ENCODE peak calls at places on chromosomes 3 and 15, in five cellular contexts. L is CD8-positive, alpha-beta memory T cell; G is ascending aorta; H is effector memory CD4-positive, alpha-beta T cell; Y is testis. E is an unnamed sample.

GRCh38 chr3:138441742-138442141 is 7.3 kb downstream of the ESYT3 start:
- DNase-seq in L (no peak), G (no peak), H (no peak), Y (no peak), E (peak; percentile 72)

GRCh38 chr15:98920091-98920880 is 87.3 kb downstream of the PGPEP1L start:
- DNase-seq in L (no peak), G (no peak), H (no peak), Y (no peak), E (no peak)

GRCh38 chr15:83207622-83208356 is at the start of gene HDGFL3:
- DNase-seq in L (no peak), G (no peak), H (no peak), Y (peak; percentile 79), E (peak; percentile 74)

GRCh38 chr3:44682182-44682896 is 30.1 kb upstream of the ZNF502 start:
- DNase-seq in L (no peak), G (no peak), H (no peak), Y (no peak), E (no peak)

GRCh38 chr3:44954962-44955361 is 21.0 kb downstream of the ZDHHC3 start:
- DNase-seq in L (no peak), G (no peak), H (no peak), Y (no peak), E (no peak)

GRCh38 chr3:125055165-125055912 is 458 bp downstream of the HEG1 start:
- DNase-seq in L (peak; percentile 57), G (no peak), H (no peak), Y (no peak), E (peak; percentile 45)

GRCh38 chr3:148723591-148723990 is 25.9 kb downstream of the AGTR1 start:
- DNase-seq in L (no peak), G (no peak), H (no peak), Y (no peak), E (peak; percentile 49)

GRCh38 chr3:67382551-67382950 is 271.9 kb downstream of the SUCLG2 start:
- DNase-seq in L (no peak), G (no peak), H (no peak), Y (peak; percentile 55), E (no peak)

GRCh38 chr3:87359025-87359424 is 82.6 kb upstream of the POU1F1 start:
- DNase-seq in L (no peak), G (no peak), H (no peak), Y (no peak), E (no peak)

GRCh38 chr3:132569580-132569979 is 27.5 kb upstream of the ACKR4 start:
- DNase-seq in L (no peak), G (no peak), H (no peak), Y (no peak), E (no peak)

GRCh38 chr15:61041886-61042285 is 187.2 kb downstream of the RORA start:
- DNase-seq in L (no peak), G (no peak), H (no peak), Y (no peak), E (no peak)

GRCh38 chr3:103690536-103690935 is 1255.7 kb downstream of the ZPLD1 start:
- DNase-seq in L (no peak), G (no peak), H (no peak), Y (no peak), E (no peak)

GRCh38 chr3:138593488-138594149 is 441 bp downstream of the CEP70 start:
- DNase-seq in L (no peak), G (no peak), H (no peak), Y (no peak), E (no peak)

GRCh38 chr3:46946856-46947544 is 29.5 kb downstream of the CCDC12 start:
- DNase-seq in L (peak; percentile 88), G (no peak), H (peak; percentile 84), Y (peak; percentile 42), E (no peak)

GRCh38 chr15:97023131-97023844 is 692.8 kb downstream of the NR2F2 start:
- DNase-seq in L (no peak), G (no peak), H (no peak), Y (no peak), E (no peak)

GRCh38 chr15:53976844-53977392 is 1.3 kb upstream of the UNC13C start:
- DNase-seq in L (no peak), G (no peak), H (no peak), Y (peak; percentile 40), E (no peak)

GRCh38 chr15:33500432-33500831 is 189.7 kb downstream of the RYR3 start:
- DNase-seq in L (no peak), G (no peak), H (no peak), Y (no peak), E (no peak)

GRCh38 chr15:101027273-101027901 is 108.2 kb downstream of the LRRK1 start:
- DNase-seq in L (no peak), G (no peak), H (no peak), Y (peak; percentile 34), E (no peak)

GRCh38 chr3:46335546-46335945 is 18.4 kb upstream of the CCR2 start:
- DNase-seq in L (no peak), G (no peak), H (no peak), Y (no peak), E (no peak)

GRCh38 chr3:111906667-111907066 is 47.6 kb downstream of the PHLDB2 start:
- DNase-seq in L (no peak), G (no peak), H (no peak), Y (no peak), E (no peak)

GRCh38 chr3:113260980-113261920 is 49.9 kb downstream of the BOC start:
- DNase-seq in L (no peak), G (no peak), H (no peak), Y (peak; percentile 42), E (no peak)
- H3K4me3 ChIP-seq in L (no peak overlapping the region), G (no peak overlapping the region), H (no peak overlapping the region), Y (no peak overlapping the region), E (no peak overlapping the region)

GRCh38 chr3:30672959-30673358 is 66.6 kb downstream of the TGFBR2 start:
- DNase-seq in L (no peak), G (no peak), H (no peak), Y (no peak), E (peak; percentile 61)
- H3K36me3 ChIP-seq in L (peaks cover 41% of the 10 kb centered on the region), G (peaks cover 62% of the 10 kb centered on the region), H (peaks cover 56% of the 10 kb centered on the region), Y (no peaks in the 10 kb centered on the region), E (peaks cover 3% of the 10 kb centered on the region)

DNA sequence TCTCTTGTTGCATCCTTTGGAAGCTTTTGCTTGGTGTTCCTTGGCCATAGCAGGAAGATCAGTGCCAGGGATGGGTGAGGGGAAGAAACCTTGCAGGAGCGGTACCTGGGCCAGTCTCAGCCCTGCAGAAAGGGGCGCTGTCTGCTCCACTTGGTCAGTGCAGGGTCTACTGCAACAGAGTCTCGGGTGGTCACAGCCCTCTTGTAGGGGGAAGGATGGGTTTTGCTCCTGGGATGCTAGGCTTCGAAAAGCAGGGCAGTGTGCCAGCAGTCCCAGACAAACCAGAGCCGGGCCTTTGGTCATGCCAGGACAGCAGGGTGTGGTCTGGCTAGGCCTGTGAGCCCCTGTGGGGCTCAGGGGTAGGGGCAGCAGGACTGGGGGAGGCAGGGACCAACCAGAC is 186.7 kb downstream of the APBA2 start:
- DNase-seq in L (no peak), G (no peak), H (no peak), Y (no peak), E (no peak)
- H3K4me3 ChIP-seq in L (no peak overlapping the region), G (no peak overlapping the region), H (no peak overlapping the region), Y (no peak overlapping the region), E (no peak overlapping the region)

DNA sequence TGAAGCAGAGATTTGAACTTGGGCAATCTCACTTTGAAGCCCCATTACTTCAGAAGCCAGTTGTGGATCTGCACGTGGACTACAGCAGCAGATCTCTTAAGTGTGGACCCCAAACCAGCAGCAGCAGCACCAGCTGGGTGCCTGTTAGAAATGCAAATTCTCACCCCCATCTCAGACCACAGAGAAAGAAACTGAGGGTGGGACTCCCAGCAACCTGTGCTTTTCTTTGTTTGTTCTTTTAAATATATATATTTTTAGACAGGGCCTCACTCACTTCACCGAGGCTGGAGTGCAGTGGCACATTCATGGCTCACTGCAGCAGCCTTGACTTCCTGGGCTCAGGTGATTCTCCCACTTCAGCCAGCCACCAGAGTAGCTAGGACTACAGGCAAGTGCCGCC is 53.2 kb downstream of the SLTM start:
- DNase-seq in L (no peak), G (no peak), H (no peak), Y (no peak), E (no peak)
- H3K36me3 ChIP-seq in L (peaks cover 42% of the 10 kb centered on the region), G (peaks cover 68% of the 10 kb centered on the region), H (peaks cover 66% of the 10 kb centered on the region), Y (no peaks in the 10 kb centered on the region), E (peaks cover 84% of the 10 kb centered on the region)

GRCh38 chr15:78708713-78709112 is 67.7 kb upstream of the CHRNB4 start:
- DNase-seq in L (no peak), G (no peak), H (no peak), Y (no peak), E (no peak)
- H3K4me3 ChIP-seq in L (no peak overlapping the region), G (no peak overlapping the region), H (no peak overlapping the region), Y (no peak overlapping the region), E (no peak overlapping the region)

GRCh38 chr3:38224357-38224756 is 41.3 kb upstream of the SLC22A13 start:
- DNase-seq in L (no peak), G (no peak), H (no peak), Y (no peak), E (no peak)
- H3K36me3 ChIP-seq in L (peaks cover 16% of the 10 kb centered on the region), G (peaks cover 8% of the 10 kb centered on the region), H (peaks cover 36% of the 10 kb centered on the region), Y (no peaks in the 10 kb centered on the region), E (peaks cover 35% of the 10 kb centered on the region)

GRCh38 chr3:97968376-97968775 is 3.9 kb downstream of the RIOX2 start:
- DNase-seq in L (no peak), G (no peak), H (no peak), Y (no peak), E (no peak)

GRCh38 chr3:97970929-97971460 is 1.2 kb downstream of the RIOX2 start:
- DNase-seq in L (no peak), G (no peak), H (no peak), Y (no peak), E (no peak)

GRCh38 chr3:97971679-97972567 is at the start of gene RIOX2:
- DNase-seq in L (peak; percentile 85), G (peak; percentile 24), H (peak; percentile 53), Y (peak; percentile 81), E (peak; percentile 83)

GRCh38 chr3:97969541-97969940 is 2.7 kb downstream of the RIOX2 start:
- DNase-seq in L (no peak), G (no peak), H (no peak), Y (no peak), E (no peak)

GRCh38 chr3:97970131-97970530 is 2.1 kb downstream of the RIOX2 start:
- DNase-seq in L (no peak), G (no peak), H (no peak), Y (no peak), E (no peak)
- H3K4me3 ChIP-seq in L (no peak overlapping the region), G (no peak overlapping the region), H (no peak overlapping the region), Y (no peak overlapping the region), E (peak overlapping the region; percentile 73)

DNA sequence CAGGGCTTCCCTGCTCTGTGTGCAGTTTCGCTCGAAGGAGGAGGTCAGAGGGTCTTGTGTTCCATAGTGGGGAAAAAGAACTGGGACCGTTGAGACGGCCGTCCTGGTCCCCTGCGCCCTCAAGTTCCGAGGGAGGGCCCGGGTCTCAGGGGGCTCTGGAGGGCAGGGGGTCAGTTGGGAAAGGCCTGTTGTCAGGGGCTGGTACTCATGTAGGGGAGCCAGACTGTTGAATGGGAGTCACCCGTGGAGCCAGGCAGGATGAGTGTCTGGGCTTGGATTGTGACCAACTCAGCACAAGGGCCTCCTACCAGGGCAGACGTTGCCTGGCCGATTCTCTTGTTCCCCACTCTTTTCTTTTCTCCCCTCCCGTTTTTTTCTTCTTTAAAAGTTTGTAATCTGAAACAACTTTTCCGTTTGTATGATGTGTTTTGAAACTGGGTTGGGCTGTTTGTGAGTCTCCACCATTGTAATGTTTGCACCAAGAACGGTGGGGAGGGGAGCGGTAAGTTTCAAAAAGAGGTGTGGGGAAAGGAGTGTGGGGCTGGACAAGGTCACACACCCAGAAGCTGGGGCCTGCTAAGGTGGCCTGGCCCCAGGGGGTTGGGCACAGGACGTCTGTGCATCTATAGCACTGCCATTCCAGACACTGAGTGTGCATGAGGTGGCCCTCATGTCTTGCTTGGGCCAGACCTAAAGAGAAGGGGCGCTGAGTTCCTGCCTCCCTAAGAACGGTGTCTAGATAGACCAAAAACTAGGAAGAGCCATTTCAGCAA is 1.1 kb downstream of the CMTM7 start:
- DNase-seq in L (peak; percentile 58), G (no peak), H (no peak), Y (peak; percentile 66), E (peak; percentile 53)
- H3K36me3 ChIP-seq in L (no peaks in the 10 kb centered on the region), G (no peaks in the 10 kb centered on the region), H (no peaks in the 10 kb centered on the region), Y (no peaks in the 10 kb centered on the region), E (no peaks in the 10 kb centered on the region)